ENCODE peak calls at places on chromosomes 5 and 9, in four cellular contexts. S is mesendoderm, X is IMR-90, Z is mesenchymal stem cell. C is an unnamed sample.

GRCh38 chr5:1111727-1112289 is at the start of gene SLC12A7:
- DNase-seq in S (peak), X (no peak), Z (no peak), C (peak)

GRCh38 chr9:1732670-1733069 is 282.5 kb upstream of the SMARCA2 start:
- DNase-seq in S (no peak), X (no peak), Z (no peak), C (no peak)

GRCh38 chr9:35688558-35689350 is 971 bp downstream of the TPM2 start:
- DNase-seq in S (no peak), X (peak), Z (peak), C (no peak)

GRCh38 chr5:5752844-5753243 is 330.4 kb downstream of the ICE1 start:
- DNase-seq in S (no peak), X (no peak), Z (no peak), C (no peak)

GRCh38 chr5:68460147-68460760 is 244.7 kb downstream of the PIK3R1 start:
- DNase-seq in S (peak), X (peak), Z (peak), C (no peak)

GRCh38 chr5:9507974-9508373 is 37.9 kb downstream of the SEMA5A start:
- DNase-seq in S (no peak), X (peak), Z (peak), C (no peak)

GRCh38 chr9:104287255-104287872 is 193.3 kb downstream of the SMC2 start:
- DNase-seq in S (no peak), X (no peak), Z (no peak), C (no peak)

GRCh38 chr5:55869847-55870246 is 18.7 kb downstream of the IL31RA start:
- DNase-seq in S (no peak), X (no peak), Z (no peak), C (no peak)

GRCh38 chr5:39473156-39473779 is 48.5 kb upstream of the DAB2 start:
- DNase-seq in S (no peak), X (peak), Z (peak), C (no peak)

GRCh38 chr5:115549154-115549553 is 4.6 kb upstream of the FEM1C start:
- DNase-seq in S (peak), X (peak), Z (no peak), C (peak)

GRCh38 chr9:15182003-15182695 is 124.9 kb downstream of the TTC39B start:
- DNase-seq in S (no peak), X (no peak), Z (peak), C (no peak)

GRCh38 chr5:93660677-93661076 is 77.7 kb downstream of the NR2F1 start:
- DNase-seq in S (no peak), X (no peak), Z (no peak), C (no peak)

GRCh38 chr5:96481396-96481795 is 48.3 kb upstream of the PCSK1 start:
- DNase-seq in S (no peak), X (no peak), Z (no peak), C (no peak)

GRCh38 chr5:57831942-57832341 is 349.3 kb upstream of the ACTBL2 start:
- DNase-seq in S (no peak), X (peak), Z (no peak), C (no peak)

GRCh38 chr5:53069626-53070025 is 39.9 kb downstream of the MOCS2 start:
- DNase-seq in S (no peak), X (peak), Z (no peak), C (no peak)

GRCh38 chr9:131394464-131395026 is 659 bp downstream of the PRRC2B start:
- DNase-seq in S (no peak), X (no peak), Z (peak), C (no peak)

GRCh38 chr5:54785729-54786548 is 199.5 kb downstream of the ESM1 start:
- DNase-seq in S (peak), X (peak), Z (no peak), C (no peak)

GRCh38 chr9:107239474-107239873 is 43.6 kb upstream of the RAD23B start:
- DNase-seq in S (peak), X (peak), Z (peak), C (no peak)

GRCh38 chr9:107690026-107690425 is 200.5 kb upstream of the KLF4 start:
- DNase-seq in S (no peak), X (no peak), Z (no peak), C (no peak)

GRCh38 chr9:96383165-96383939 is at the start of gene SLC35D2:
- DNase-seq in S (peak), X (peak), Z (peak), C (peak)

GRCh38 chr5:142671276-142671675 is 14.6 kb downstream of the FGF1 start:
- DNase-seq in S (no peak), X (peak), Z (no peak), C (no peak)

GRCh38 chr5:179415291-179416060 is 70.2 kb upstream of the ADAMTS2 start:
- DNase-seq in S (no peak), X (no peak), Z (no peak), C (no peak)
- H2AK5ac ChIP-seq in S (no peak), X (no peak), Z (no peak), C (no peak)

GRCh38 chr5:149490599-149491187 is 60.5 kb downstream of the CSNK1A1 start:
- DNase-seq in S (no peak), X (no peak), Z (no peak), C (no peak)

GRCh38 chr5:149486726-149487635 is 64.3 kb downstream of the CSNK1A1 start:
- DNase-seq in S (peak), X (peak), Z (peak), C (peak)

GRCh38 chr5:149487672-149488071 is 63.6 kb downstream of the CSNK1A1 start:
- DNase-seq in S (no peak), X (no peak), Z (no peak), C (peak)

GRCh38 chr5:149488645-149489306 is 62.5 kb downstream of the CSNK1A1 start:
- DNase-seq in S (no peak), X (no peak), Z (peak), C (no peak)

DNA sequence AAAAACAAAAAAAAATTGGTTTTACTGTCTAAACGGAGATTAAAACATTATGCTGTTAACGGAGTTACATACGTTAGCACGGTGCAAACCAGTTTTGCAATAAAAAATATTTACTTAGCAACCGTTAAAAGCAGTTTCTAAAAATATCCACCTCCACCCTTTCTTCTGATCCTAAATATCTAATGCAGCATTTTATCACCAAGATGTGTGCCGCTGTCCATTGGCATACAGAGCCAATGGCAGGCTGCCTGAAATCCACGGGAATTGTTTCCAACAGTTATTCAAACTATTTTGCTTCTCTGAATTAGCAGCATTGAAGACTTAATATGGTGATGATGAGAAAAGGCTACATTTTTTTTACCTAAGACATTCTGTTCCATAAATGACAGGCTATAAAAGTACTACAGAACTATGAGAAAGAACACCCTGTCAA is 61.6 kb downstream of the CSNK1A1 start:
- DNase-seq in S (no peak), X (peak), Z (peak), C (no peak)
- H2AK5ac ChIP-seq in S (no peak), X (no peak), Z (no peak), C (no peak)

GRCh38 chr5:147751156-147751830 is 31.2 kb downstream of the JAKMIP2 start:
- DNase-seq in S (no peak), X (no peak), Z (no peak), C (no peak)

GRCh38 chr5:147754372-147755122 is 28.0 kb downstream of the JAKMIP2 start:
- DNase-seq in S (no peak), X (no peak), Z (no peak), C (no peak)

GRCh38 chr5:147752033-147752432 is 30.5 kb downstream of the JAKMIP2 start:
- DNase-seq in S (peak), X (no peak), Z (peak), C (no peak)

GRCh38 chr5:147752666-147753290 is 29.8 kb downstream of the JAKMIP2 start:
- DNase-seq in S (no peak), X (no peak), Z (peak), C (no peak)

GRCh38 chr5:147753783-147754182 is 28.7 kb downstream of the JAKMIP2 start:
- DNase-seq in S (no peak), X (no peak), Z (peak), C (no peak)
- H2AK5ac ChIP-seq in S (no peak), X (no peak), Z (no peak), C (no peak)

DNA sequence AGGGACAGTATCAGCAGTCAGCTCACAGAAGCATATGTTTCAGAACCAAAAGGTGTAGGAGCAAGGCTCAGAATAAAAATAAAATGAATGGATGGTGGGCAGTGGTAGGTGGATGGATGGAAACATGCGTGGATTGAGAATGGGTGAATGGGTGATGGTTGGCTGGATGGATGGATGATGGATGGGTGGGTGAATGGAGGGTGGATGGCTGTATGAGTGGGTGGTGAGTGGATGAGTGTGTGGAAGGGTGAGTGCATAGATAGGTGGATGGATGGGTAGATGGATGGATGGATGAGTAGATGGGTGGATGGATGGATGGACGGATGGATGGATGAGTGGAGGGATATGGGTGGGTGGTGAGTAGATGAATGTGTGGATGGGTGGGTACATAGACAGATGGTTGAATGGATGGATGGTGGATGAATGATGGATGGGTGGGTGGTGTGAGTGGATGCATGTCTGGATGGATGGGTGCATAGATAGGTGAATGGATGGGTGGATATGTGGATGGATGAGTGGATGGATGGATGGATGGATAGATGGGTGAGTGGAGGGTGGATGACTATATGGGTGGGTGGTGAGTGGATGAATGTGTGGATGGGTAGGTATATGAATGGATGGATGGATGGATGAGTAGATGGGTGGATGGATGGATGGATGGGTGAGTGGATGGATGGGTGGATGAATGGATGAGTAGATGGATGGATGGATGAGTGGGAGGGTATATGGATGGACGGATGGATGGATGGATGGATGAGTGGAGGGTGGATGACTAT is 164.2 kb downstream of the C9orf50 start:
- DNase-seq in S (no peak), X (no peak), Z (no peak), C (no peak)
- H2AK5ac ChIP-seq in S (no peak), X (peak), Z (no peak), C (no peak)

DNA sequence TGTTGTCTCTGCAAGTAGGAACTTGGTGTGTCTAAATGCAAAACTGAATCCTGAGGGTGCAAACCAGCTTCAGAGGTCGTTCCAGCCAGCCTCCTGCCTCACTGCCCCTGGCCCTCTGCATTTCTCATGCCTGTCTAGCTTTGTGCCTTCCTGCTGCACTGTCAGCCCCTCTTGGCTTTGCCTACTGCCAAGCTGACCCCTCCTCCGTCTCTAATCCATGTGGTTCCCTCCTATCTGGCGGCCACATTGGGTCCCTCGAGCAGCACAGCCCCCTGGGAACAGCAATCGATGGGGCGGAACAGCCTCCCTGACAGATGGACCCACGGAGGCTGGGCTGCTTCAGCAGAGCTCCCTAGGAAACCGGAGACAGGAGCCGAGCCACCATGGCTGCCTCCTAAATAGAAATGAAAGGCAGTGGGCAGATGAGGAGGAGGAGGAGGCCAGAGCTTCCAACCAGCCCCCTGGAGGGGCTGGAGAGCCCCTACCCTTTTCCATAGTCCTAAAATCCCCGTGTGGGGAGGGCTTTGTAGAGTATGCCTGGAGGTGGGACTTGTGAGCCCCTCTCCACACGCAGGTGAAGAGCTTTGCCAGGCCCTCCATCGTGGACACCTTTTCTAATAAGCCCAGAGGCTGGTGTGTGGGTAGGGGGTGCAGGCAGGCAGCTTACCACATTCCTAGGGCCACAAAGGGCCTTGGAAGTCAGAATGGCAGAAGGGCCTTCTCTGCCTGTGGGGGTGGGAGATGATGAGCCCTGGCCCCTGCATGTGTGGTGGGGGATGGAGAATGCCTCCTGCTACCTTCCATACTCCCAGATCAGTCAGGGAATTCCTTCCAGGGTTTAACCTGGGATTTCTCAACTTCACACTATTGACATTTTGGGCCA is 9.2 kb upstream of the CXXC5 start:
- DNase-seq in S (no peak), X (no peak), Z (no peak), C (no peak)
- H2AK5ac ChIP-seq in S (peak), X (peak), Z (peak), C (no peak)

GRCh38 chr9:136995772-136996308 is 528 bp downstream of the CLIC3 start:
- DNase-seq in S (no peak), X (peak), Z (no peak), C (no peak)
- H2AK5ac ChIP-seq in S (no peak), X (peak), Z (no peak), C (no peak)

DNA sequence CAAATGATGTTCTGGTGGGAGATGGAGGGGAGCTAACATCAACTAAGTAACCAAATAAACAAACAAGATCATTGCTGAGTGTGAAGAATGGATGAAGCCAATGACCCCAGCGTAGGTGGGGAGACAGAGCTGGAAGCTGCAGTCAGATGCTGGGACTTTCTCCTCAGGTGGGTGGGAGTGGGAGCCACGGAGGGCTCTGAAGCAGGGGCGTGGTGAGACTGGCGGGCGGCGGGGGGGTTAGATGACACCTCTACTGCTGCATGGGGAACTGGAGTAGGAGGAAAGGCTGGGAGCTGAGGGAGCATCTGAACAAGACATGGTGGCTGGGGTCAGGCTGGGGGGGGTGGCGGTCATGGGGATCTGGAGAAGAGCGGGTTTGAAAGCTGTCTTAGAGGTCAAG is 193.8 kb downstream of the C9orf50 start:
- DNase-seq in S (no peak), X (no peak), Z (no peak), C (no peak)
- H2AK5ac ChIP-seq in S (no peak), X (no peak), Z (no peak), C (no peak)

GRCh38 chr9:306907-307306 is 92.2 kb downstream of the DOCK8 start:
- DNase-seq in S (peak), X (no peak), Z (no peak), C (peak)

GRCh38 chr9:297795-298119 is 83.1 kb downstream of the DOCK8 start:
- DNase-seq in S (no peak), X (no peak), Z (no peak), C (no peak)

GRCh38 chr9:304519-305185 is 90.0 kb downstream of the DOCK8 start:
- DNase-seq in S (peak), X (no peak), Z (no peak), C (peak)

GRCh38 chr9:304106-304505 is 89.4 kb downstream of the DOCK8 start:
- DNase-seq in S (peak), X (no peak), Z (no peak), C (no peak)

GRCh38 chr9:303502-303901 is 88.8 kb downstream of the DOCK8 start:
- DNase-seq in S (no peak), X (no peak), Z (no peak), C (no peak)
- H2AK5ac ChIP-seq in S (no peak), X (no peak), Z (no peak), C (no peak)

DNA sequence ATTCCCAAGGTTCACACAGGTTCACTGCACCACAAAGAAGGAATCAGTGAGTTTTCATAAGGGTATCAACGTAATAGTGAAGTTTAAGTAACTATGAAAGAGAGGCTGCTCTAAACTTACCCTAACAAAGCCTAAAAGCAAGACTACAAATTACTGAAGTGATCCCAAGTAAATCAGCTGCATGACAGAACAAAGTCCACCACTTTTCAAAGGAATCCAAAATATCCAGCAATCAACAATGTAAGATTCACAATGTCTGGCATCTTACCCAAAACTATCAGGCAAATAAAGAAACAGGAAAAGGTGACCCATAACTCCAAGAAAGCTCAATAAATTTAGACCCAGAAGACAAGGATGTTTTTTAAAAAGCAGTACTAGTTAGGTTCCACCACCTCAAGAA is 70.1 kb downstream of the GNAQ start:
- DNase-seq in S (peak), X (no peak), Z (no peak), C (no peak)
- H2AK5ac ChIP-seq in S (no peak), X (no peak), Z (no peak), C (no peak)

C was measured in H9.